ENCODE peak calls at places on chromosomes 16 and 17, in nine cellular contexts. U is A549, H is uterus, R is ovary, Y is esophagus squamous epithelium, Z is IMR-90, E is heart left ventricle, O is Peyer's patch, X is GM12878. W is an unnamed sample.

GRCh38 chr17:78781339-78782304 is at the start of gene CYTH1:
- DNase-seq in U (peak; percentile 41), H (peak; percentile 50), R (peak; percentile 43), Y (no peak), Z (no peak), E (peak; percentile 72), O (peak; percentile 77), X (no peak), W (no peak)

GRCh38 chr17:45225964-45226530 is 4.4 kb downstream of the FMNL1 start:
- DNase-seq in U (peak; percentile 40), H (no peak), R (no peak), Y (peak; percentile 80), Z (no peak), E (peak; percentile 81), O (peak; percentile 98), X (peak; percentile 95), W (peak; percentile 65)

GRCh38 chr16:12321363-12321762 is 344.8 kb downstream of the SNX29 start:
- DNase-seq in U (no peak), H (no peak), R (no peak), Y (no peak), Z (no peak), E (no peak), O (no peak), X (no peak), W (no peak)

GRCh38 chr17:12402963-12403622 is 262.6 kb upstream of the MYOCD start:
- DNase-seq in U (peak; percentile 91), H (no peak), R (no peak), Y (no peak), Z (peak; percentile 97), E (no peak), O (no peak), X (no peak), W (no peak)

GRCh38 chr16:9869776-9870175 is 312.5 kb downstream of the GRIN2A start:
- DNase-seq in U (no peak), H (no peak), R (peak; percentile 10), Y (no peak), Z (no peak), E (no peak), O (no peak), X (no peak), W (no peak)

GRCh38 chr17:73719588-73720071 is 75.4 kb upstream of the SDK2 start:
- DNase-seq in U (no peak), H (no peak), R (no peak), Y (no peak), Z (no peak), E (peak; percentile 45), O (no peak), X (no peak), W (peak; percentile 61)

GRCh38 chr16:69522732-69523404 is 42.9 kb upstream of the NFAT5 start:
- DNase-seq in U (peak; percentile 76), H (no peak), R (no peak), Y (no peak), Z (no peak), E (no peak), O (peak; percentile 2), X (no peak), W (no peak)

GRCh38 chr17:63881935-63882601 is at the start of gene GH2:
- DNase-seq in U (peak; percentile 65), H (peak; percentile 28), R (peak; percentile 25), Y (no peak), Z (peak; percentile 34), E (peak; percentile 34), O (peak; percentile 79), X (no peak), W (peak; percentile 67)

GRCh38 chr17:80990921-80991644 is 558 bp upstream of the CHMP6 start:
- DNase-seq in U (no peak), H (no peak), R (peak; percentile 13), Y (no peak), Z (no peak), E (no peak), O (no peak), X (no peak), W (no peak)

GRCh38 chr17:65055280-65055707 is 1.2 kb downstream of the GNA13 start:
- DNase-seq in U (no peak), H (no peak), R (no peak), Y (no peak), Z (no peak), E (no peak), O (no peak), X (no peak), W (no peak)

GRCh38 chr17:65058151-65058550 is 1.6 kb upstream of the GNA13 start:
- DNase-seq in U (no peak), H (no peak), R (no peak), Y (no peak), Z (no peak), E (no peak), O (no peak), X (no peak), W (no peak)

GRCh38 chr17:65054602-65055001 is 1.9 kb downstream of the GNA13 start:
- DNase-seq in U (no peak), H (no peak), R (no peak), Y (no peak), Z (no peak), E (no peak), O (no peak), X (no peak), W (no peak)

GRCh38 chr17:65057520-65058075 is 1.1 kb upstream of the GNA13 start:
- DNase-seq in U (peak; percentile 55), H (peak; percentile 23), R (peak; percentile 23), Y (no peak), Z (no peak), E (peak; percentile 52), O (peak; percentile 59), X (no peak), W (peak; percentile 27)

GRCh38 chr17:65055708-65056638 is 567 bp downstream of the GNA13 start:
- DNase-seq in U (peak; percentile 65), H (peak; percentile 64), R (peak; percentile 64), Y (no peak), Z (peak; percentile 22), E (peak; percentile 65), O (peak; percentile 83), X (no peak), W (peak; percentile 65)
- TF ChIP-seq POLR2A in U (peak; percentile 91), H (peak; percentile 35), R (no peak), Y (peak; percentile 57), Z (no peak), E (peak; percentile 51), O (peak; percentile 50), X (no peak), W (peak; percentile 57)

GRCh38 chr17:51097708-51098446 is 22.8 kb downstream of the SPAG9 start:
- DNase-seq in U (no peak), H (no peak), R (no peak), Y (no peak), Z (no peak), E (no peak), O (peak; percentile 42), X (no peak), W (no peak)
- TF ChIP-seq CTCF in U (no peak), H (no peak), R (no peak), Y (no peak), Z (no peak), E (no peak), O (no peak), X (no peak), W (no peak)

GRCh38 chr17:35374766-35375344 is 1.4 kb upstream of the SLFN11 start:
- DNase-seq in U (no peak), H (no peak), R (no peak), Y (no peak), Z (no peak), E (no peak), O (no peak), X (peak; percentile 13), W (no peak)

GRCh38 chr17:35372846-35373531 is 432 bp downstream of the SLFN11 start:
- DNase-seq in U (no peak), H (peak; percentile 25), R (peak; percentile 28), Y (no peak), Z (no peak), E (no peak), O (peak; percentile 66), X (no peak), W (no peak)

GRCh38 chr17:35373984-35374765 is 754 bp upstream of the SLFN11 start:
- DNase-seq in U (peak; percentile 38), H (peak; percentile 64), R (peak; percentile 58), Y (no peak), Z (peak; percentile 55), E (peak; percentile 49), O (peak; percentile 74), X (no peak), W (peak; percentile 57)

GRCh38 chr17:35371934-35372333 is 1.5 kb downstream of the SLFN11 start:
- DNase-seq in U (no peak), H (no peak), R (no peak), Y (no peak), Z (no peak), E (no peak), O (no peak), X (no peak), W (no peak)

GRCh38 chr17:35373532-35373983 is at the start of gene SLFN11:
- DNase-seq in U (peak; percentile 88), H (peak; percentile 90), R (peak; percentile 93), Y (peak; percentile 33), Z (peak; percentile 97), E (peak; percentile 91), O (peak; percentile 94), X (peak; percentile 30), W (peak; percentile 88)
- TF ChIP-seq POLR2A in U (peak; percentile 46), H (peak; percentile 99), R (peak; percentile 96), Y (peak; percentile 85), Z (peak; percentile 99), E (peak; percentile 84), O (peak; percentile 87), X (peak; percentile 91), W (peak; percentile 98)

DNA sequence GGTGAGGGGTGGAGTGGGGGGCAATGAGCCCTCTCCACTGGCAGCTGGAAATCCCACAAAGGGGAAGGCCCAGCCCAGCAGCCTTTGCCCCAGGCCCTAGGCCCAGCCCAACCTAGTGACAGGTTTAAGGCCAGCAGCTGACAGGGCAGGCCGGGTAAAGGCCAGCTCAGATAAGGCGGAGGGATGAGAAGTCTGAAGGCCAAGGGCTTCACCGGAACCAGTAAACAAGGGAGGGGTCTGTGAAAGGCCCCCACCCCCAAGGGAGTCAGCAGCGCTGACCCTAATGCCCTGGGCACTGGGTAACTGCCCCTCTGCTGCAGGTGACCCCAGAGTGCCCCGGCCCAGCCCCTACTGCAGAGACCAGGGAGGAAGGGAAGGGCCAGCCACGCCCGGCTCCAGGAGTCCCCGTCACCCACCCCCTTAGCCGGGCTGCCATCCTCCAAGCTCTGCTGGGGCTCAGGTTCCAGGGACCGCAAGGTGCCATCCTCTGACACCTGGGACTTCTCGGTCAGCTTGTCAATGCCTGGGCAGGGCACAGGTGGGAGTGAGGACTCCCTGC is 17.5 kb downstream of the OTOP3 start:
- DNase-seq in U (no peak), H (no peak), R (no peak), Y (no peak), Z (no peak), E (no peak), O (peak; percentile 83), X (no peak), W (no peak)
- TF ChIP-seq CTCF in U (no peak), H (no peak), R (no peak), Y (no peak), Z (no peak), E (no peak), O (no peak), X (no peak), W (no peak)

GRCh38 chr17:7023576-7024401 is 939 bp downstream of the BCL6B start:
- DNase-seq in U (peak; percentile 97), H (peak; percentile 85), R (peak; percentile 75), Y (no peak), Z (peak; percentile 70), E (peak; percentile 95), O (peak; percentile 97), X (peak; percentile 81), W (peak; percentile 84)
- TF ChIP-seq POLR2A in U (peak; percentile 40), H (peak; percentile 78), R (no peak), Y (peak; percentile 62), Z (no peak), E (no peak), O (peak; percentile 54), X (no peak), W (no peak)

GRCh38 chr16:55021595-55022475 is 91.2 kb downstream of the IRX5 start:
- DNase-seq in U (peak; percentile 68), H (no peak), R (no peak), Y (no peak), Z (no peak), E (no peak), O (no peak), X (no peak), W (no peak)
- TF ChIP-seq CTCF in U (peak; percentile 23), H (no peak), R (no peak), Y (no peak), Z (no peak), E (no peak), O (no peak), X (no peak), W (no peak)